ENCODE peak calls at places on chromosomes 1 and 21, in seven cellular contexts. One of them, this sample, is unnamed.
A peak's percentile ranks its signal among the peaks of the same experiment; 100 is the strongest.

GRCh38 chr1:235366286-235366685 is 941 bp upstream of the TBCE start:
- DNase-seq in H9: no peak
- DNase-seq in naive thymus-derived CD4-positive, alpha-beta T cell: no peak
- DNase-seq in pancreas: no peak
- DNase-seq in dorsolateral prefrontal cortex: no peak
- DNase-seq in body of pancreas: no peak
- DNase-seq in Karpas-422: no peak
- DNase-seq in this sample: no peak

GRCh38 chr1:13699510-13699909 is 478 bp upstream of the PRDM2 start:
- DNase-seq in H9: peak; percentile 37
- DNase-seq in naive thymus-derived CD4-positive, alpha-beta T cell: no peak
- DNase-seq in pancreas: no peak
- DNase-seq in dorsolateral prefrontal cortex: peak; percentile 4
- DNase-seq in body of pancreas: no peak
- DNase-seq in Karpas-422: no peak
- DNase-seq in this sample: no peak

GRCh38 chr1:225498539-225499135 is 70.8 kb upstream of the LBR start:
- DNase-seq in H9: no peak
- DNase-seq in naive thymus-derived CD4-positive, alpha-beta T cell: no peak
- DNase-seq in pancreas: no peak
- DNase-seq in dorsolateral prefrontal cortex: no peak
- DNase-seq in body of pancreas: no peak
- DNase-seq in Karpas-422: no peak
- DNase-seq in this sample: no peak

GRCh38 chr1:119141020-119141424 is 569 bp upstream of the WARS2 start:
- DNase-seq in H9: peak; percentile 62
- DNase-seq in naive thymus-derived CD4-positive, alpha-beta T cell: no peak
- DNase-seq in pancreas: peak; percentile 6
- DNase-seq in dorsolateral prefrontal cortex: peak; percentile 11
- DNase-seq in body of pancreas: peak; percentile 16
- DNase-seq in Karpas-422: peak; percentile 72
- DNase-seq in this sample: peak; percentile 4

GRCh38 chr1:157574836-157575235 is 22.5 kb upstream of the FCRL5 start:
- DNase-seq in H9: no peak
- DNase-seq in naive thymus-derived CD4-positive, alpha-beta T cell: no peak
- DNase-seq in pancreas: no peak
- DNase-seq in dorsolateral prefrontal cortex: no peak
- DNase-seq in body of pancreas: no peak
- DNase-seq in Karpas-422: no peak
- DNase-seq in this sample: no peak

GRCh38 chr1:205961970-205962820 is 18.9 kb upstream of the SLC26A9 start:
- DNase-seq in H9: no peak
- DNase-seq in naive thymus-derived CD4-positive, alpha-beta T cell: no peak
- DNase-seq in pancreas: no peak
- DNase-seq in dorsolateral prefrontal cortex: no peak
- DNase-seq in body of pancreas: peak; percentile 25
- DNase-seq in Karpas-422: no peak
- DNase-seq in this sample: no peak

GRCh38 chr1:227926896-227927885 is 20.5 kb downstream of the WNT9A start:
- DNase-seq in H9: no peak
- DNase-seq in naive thymus-derived CD4-positive, alpha-beta T cell: no peak
- DNase-seq in pancreas: no peak
- DNase-seq in dorsolateral prefrontal cortex: no peak
- DNase-seq in body of pancreas: no peak
- DNase-seq in Karpas-422: no peak
- DNase-seq in this sample: no peak

GRCh38 chr1:180881806-180882509 is 30.7 kb upstream of the KIAA1614 start:
- DNase-seq in H9: no peak
- DNase-seq in naive thymus-derived CD4-positive, alpha-beta T cell: peak; percentile 19
- DNase-seq in pancreas: no peak
- DNase-seq in dorsolateral prefrontal cortex: no peak
- DNase-seq in body of pancreas: no peak
- DNase-seq in Karpas-422: peak; percentile 75
- DNase-seq in this sample: peak; percentile 34

GRCh38 chr1:7594002-7594713 is 176.9 kb upstream of the VAMP3 start:
- DNase-seq in H9: no peak
- DNase-seq in naive thymus-derived CD4-positive, alpha-beta T cell: no peak
- DNase-seq in pancreas: no peak
- DNase-seq in dorsolateral prefrontal cortex: no peak
- DNase-seq in body of pancreas: no peak
- DNase-seq in Karpas-422: peak; percentile 49
- DNase-seq in this sample: no peak

GRCh38 chr1:186033744-186034345 is 299.7 kb downstream of the HMCN1 start:
- DNase-seq in H9: no peak
- DNase-seq in naive thymus-derived CD4-positive, alpha-beta T cell: no peak
- DNase-seq in pancreas: no peak
- DNase-seq in dorsolateral prefrontal cortex: no peak
- DNase-seq in body of pancreas: no peak
- DNase-seq in Karpas-422: no peak
- DNase-seq in this sample: peak; percentile 77

GRCh38 chr1:173414539-173414938 is 62.6 kb upstream of the PRDX6 start:
- DNase-seq in H9: no peak
- DNase-seq in naive thymus-derived CD4-positive, alpha-beta T cell: no peak
- DNase-seq in pancreas: no peak
- DNase-seq in dorsolateral prefrontal cortex: peak; percentile 15
- DNase-seq in body of pancreas: no peak
- DNase-seq in Karpas-422: no peak
- DNase-seq in this sample: no peak

GRCh38 chr21:37536616-37537278 is 170.2 kb downstream of the DYRK1A start:
- DNase-seq in H9: no peak
- DNase-seq in naive thymus-derived CD4-positive, alpha-beta T cell: no peak
- DNase-seq in pancreas: no peak
- DNase-seq in dorsolateral prefrontal cortex: no peak
- DNase-seq in body of pancreas: no peak
- DNase-seq in Karpas-422: no peak
- DNase-seq in this sample: peak; percentile 16

GRCh38 chr21:29347274-29347681 is 48.6 kb downstream of the BACH1 start:
- DNase-seq in H9: no peak
- DNase-seq in naive thymus-derived CD4-positive, alpha-beta T cell: no peak
- DNase-seq in pancreas: no peak
- DNase-seq in dorsolateral prefrontal cortex: no peak
- DNase-seq in body of pancreas: no peak
- DNase-seq in Karpas-422: no peak
- DNase-seq in this sample: no peak

GRCh38 chr1:212671342-212672031 is 28.2 kb downstream of the BATF3 start:
- DNase-seq in H9: peak; percentile 45
- DNase-seq in naive thymus-derived CD4-positive, alpha-beta T cell: no peak
- DNase-seq in pancreas: no peak
- DNase-seq in dorsolateral prefrontal cortex: peak; percentile 8
- DNase-seq in body of pancreas: no peak
- DNase-seq in Karpas-422: peak; percentile 61
- DNase-seq in this sample: peak; percentile 85

GRCh38 chr1:150574260-150575071 is 4.9 kb downstream of the MCL1 start:
- DNase-seq in H9: no peak
- DNase-seq in naive thymus-derived CD4-positive, alpha-beta T cell: no peak
- DNase-seq in pancreas: no peak
- DNase-seq in dorsolateral prefrontal cortex: no peak
- DNase-seq in body of pancreas: no peak
- DNase-seq in Karpas-422: no peak
- DNase-seq in this sample: no peak

GRCh38 chr1:62333431-62333830 is 14.2 kb upstream of the KANK4 start:
- DNase-seq in H9: no peak
- DNase-seq in naive thymus-derived CD4-positive, alpha-beta T cell: no peak
- DNase-seq in pancreas: no peak
- DNase-seq in dorsolateral prefrontal cortex: no peak
- DNase-seq in body of pancreas: no peak
- DNase-seq in Karpas-422: no peak
- DNase-seq in this sample: no peak

DNA sequence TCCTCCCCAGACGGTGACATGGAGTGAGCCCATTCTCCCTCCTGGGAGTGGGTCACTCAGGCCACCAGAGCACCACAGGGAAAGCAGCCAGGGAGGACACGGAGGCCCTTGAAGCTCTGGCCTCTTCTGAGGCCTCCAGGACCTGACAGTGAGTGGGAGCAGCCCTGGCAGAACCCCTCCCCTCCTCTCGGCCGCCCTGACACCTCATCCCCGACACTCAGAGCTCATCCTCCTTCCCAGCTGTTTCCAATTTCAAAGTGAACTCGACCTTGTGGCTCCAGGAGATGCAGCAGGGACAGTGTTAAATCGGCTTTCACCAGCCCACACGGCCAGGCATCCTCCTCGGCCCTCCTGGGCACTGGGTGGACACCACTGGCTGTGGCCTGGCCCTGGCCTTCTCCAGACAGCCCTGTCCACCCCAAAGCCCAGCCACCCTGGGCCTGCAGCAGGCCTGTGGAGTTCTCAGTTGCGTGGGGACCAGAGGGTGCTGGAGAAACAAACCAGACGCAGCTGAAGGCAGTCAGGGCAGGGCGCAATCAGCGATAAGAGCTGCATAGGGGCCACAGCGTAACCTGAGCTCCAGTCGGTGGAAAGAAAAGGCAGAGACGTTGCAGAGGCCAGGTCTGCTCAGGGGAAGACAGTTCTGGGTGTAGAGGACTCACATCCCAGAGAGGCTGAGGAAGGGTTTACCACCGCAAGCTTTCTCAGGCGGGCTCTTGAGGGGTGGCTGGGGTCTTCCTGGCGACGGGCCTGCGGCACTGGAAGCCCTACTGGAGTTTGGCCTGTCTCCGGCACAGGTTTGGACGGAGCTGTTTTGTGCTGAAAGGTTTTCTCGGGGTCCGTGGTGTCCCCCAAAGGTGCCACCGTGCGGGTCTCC is 27.0 kb downstream of the FTCD start:
- DNase-seq in H9: no peak
- DNase-seq in naive thymus-derived CD4-positive, alpha-beta T cell: no peak
- DNase-seq in pancreas: no peak
- DNase-seq in dorsolateral prefrontal cortex: no peak
- DNase-seq in body of pancreas: no peak
- DNase-seq in Karpas-422: no peak
- DNase-seq in this sample: no peak
- H3K27ac ChIP-seq in H9: no peak overlapping the region
- H3K27ac ChIP-seq in naive thymus-derived CD4-positive, alpha-beta T cell: no peak overlapping the region
- H3K27ac ChIP-seq in pancreas: no peak overlapping the region
- H3K27ac ChIP-seq in dorsolateral prefrontal cortex: no peak overlapping the region
- H3K27ac ChIP-seq in body of pancreas: no peak overlapping the region
- H3K27ac ChIP-seq in Karpas-422: no peak overlapping the region
- H3K27ac ChIP-seq in this sample: no peak overlapping the region

GRCh38 chr21:44983421-44984206 is 43.8 kb downstream of the SLX9 start:
- DNase-seq in H9: no peak
- DNase-seq in naive thymus-derived CD4-positive, alpha-beta T cell: no peak
- DNase-seq in pancreas: no peak
- DNase-seq in dorsolateral prefrontal cortex: no peak
- DNase-seq in body of pancreas: no peak
- DNase-seq in Karpas-422: no peak
- DNase-seq in this sample: no peak
- H3K27ac ChIP-seq in H9: no peak overlapping the region
- H3K27ac ChIP-seq in naive thymus-derived CD4-positive, alpha-beta T cell: no peak overlapping the region
- H3K27ac ChIP-seq in pancreas: no peak overlapping the region
- H3K27ac ChIP-seq in dorsolateral prefrontal cortex: no peak overlapping the region
- H3K27ac ChIP-seq in body of pancreas: no peak overlapping the region
- H3K27ac ChIP-seq in Karpas-422: no peak overlapping the region
- H3K27ac ChIP-seq in this sample: no peak overlapping the region

DNA sequence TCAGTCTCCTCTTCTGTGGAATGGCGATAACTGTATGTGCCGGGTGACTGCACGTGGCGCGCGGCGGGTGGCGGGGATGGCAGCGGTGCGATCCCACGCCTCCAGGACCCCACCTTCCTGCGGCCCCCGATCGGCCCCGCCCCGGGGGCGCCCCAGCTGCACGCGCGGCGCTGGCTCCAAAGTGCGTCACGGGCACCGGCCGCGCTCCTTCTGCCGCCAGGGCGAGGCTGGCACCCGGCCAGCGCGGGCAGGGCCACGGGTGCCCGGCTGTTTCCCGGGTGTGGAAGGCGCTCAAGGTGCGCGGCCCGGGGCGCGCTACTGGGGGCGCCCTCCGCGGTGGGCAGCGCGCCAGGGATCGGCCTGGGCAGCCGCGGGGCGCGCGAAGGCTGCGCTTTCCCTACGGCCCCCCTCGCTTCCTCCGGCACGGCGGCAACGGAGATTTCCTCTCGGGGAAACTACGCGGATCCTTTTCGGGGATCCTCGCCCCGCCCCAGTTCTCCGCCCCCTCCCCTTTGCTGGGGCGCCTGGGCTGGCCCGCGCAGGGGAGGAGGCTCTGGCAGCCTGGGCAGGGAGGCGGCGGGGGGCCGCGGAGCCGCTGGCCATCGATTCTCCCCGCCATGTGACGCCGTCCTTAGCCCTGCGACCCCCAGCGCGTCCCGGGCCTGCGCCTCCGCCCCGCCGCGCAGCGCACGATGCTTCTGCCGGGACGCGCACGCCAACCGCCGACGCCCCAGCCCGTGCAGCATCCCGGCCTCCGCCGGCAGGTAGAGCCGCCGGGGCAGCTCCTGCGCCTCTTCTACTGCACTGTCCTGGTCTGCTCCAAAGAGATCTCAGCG is at the start of gene EVA1C:
- DNase-seq in H9: peak; percentile 69
- DNase-seq in naive thymus-derived CD4-positive, alpha-beta T cell: peak; percentile 68
- DNase-seq in pancreas: peak; percentile 60
- DNase-seq in dorsolateral prefrontal cortex: peak; percentile 60
- DNase-seq in body of pancreas: peak; percentile 73
- DNase-seq in Karpas-422: no peak
- DNase-seq in this sample: no peak
- H3K27ac ChIP-seq in H9: no peak within 1 kb of the TSS
- H3K27ac ChIP-seq in naive thymus-derived CD4-positive, alpha-beta T cell: peak within 1 kb of the TSS; percentile 85
- H3K27ac ChIP-seq in pancreas: peak within 1 kb of the TSS; percentile 94
- H3K27ac ChIP-seq in dorsolateral prefrontal cortex: peak within 1 kb of the TSS; percentile 100
- H3K27ac ChIP-seq in body of pancreas: peak within 1 kb of the TSS; percentile 94
- H3K27ac ChIP-seq in Karpas-422: no peak within 1 kb of the TSS
- H3K27ac ChIP-seq in this sample: peak within 1 kb of the TSS; percentile 84

GRCh38 chr1:178632619-178633018 is 92.4 kb upstream of the RALGPS2 start:
- DNase-seq in H9: no peak
- DNase-seq in naive thymus-derived CD4-positive, alpha-beta T cell: no peak
- DNase-seq in pancreas: no peak
- DNase-seq in dorsolateral prefrontal cortex: no peak
- DNase-seq in body of pancreas: no peak
- DNase-seq in Karpas-422: no peak
- DNase-seq in this sample: peak; percentile 76

GRCh38 chr1:178629549-178630154 is 95.4 kb upstream of the RALGPS2 start:
- DNase-seq in H9: no peak
- DNase-seq in naive thymus-derived CD4-positive, alpha-beta T cell: no peak
- DNase-seq in pancreas: no peak
- DNase-seq in dorsolateral prefrontal cortex: no peak
- DNase-seq in body of pancreas: no peak
- DNase-seq in Karpas-422: no peak
- DNase-seq in this sample: no peak

GRCh38 chr1:178630418-178630817 is 94.6 kb upstream of the RALGPS2 start:
- DNase-seq in H9: no peak
- DNase-seq in naive thymus-derived CD4-positive, alpha-beta T cell: no peak
- DNase-seq in pancreas: no peak
- DNase-seq in dorsolateral prefrontal cortex: no peak
- DNase-seq in body of pancreas: no peak
- DNase-seq in Karpas-422: no peak
- DNase-seq in this sample: no peak

GRCh38 chr1:178634445-178634844 is 90.6 kb upstream of the RALGPS2 start:
- DNase-seq in H9: no peak
- DNase-seq in naive thymus-derived CD4-positive, alpha-beta T cell: no peak
- DNase-seq in pancreas: no peak
- DNase-seq in dorsolateral prefrontal cortex: no peak
- DNase-seq in body of pancreas: no peak
- DNase-seq in Karpas-422: no peak
- DNase-seq in this sample: peak; percentile 19

DNA sequence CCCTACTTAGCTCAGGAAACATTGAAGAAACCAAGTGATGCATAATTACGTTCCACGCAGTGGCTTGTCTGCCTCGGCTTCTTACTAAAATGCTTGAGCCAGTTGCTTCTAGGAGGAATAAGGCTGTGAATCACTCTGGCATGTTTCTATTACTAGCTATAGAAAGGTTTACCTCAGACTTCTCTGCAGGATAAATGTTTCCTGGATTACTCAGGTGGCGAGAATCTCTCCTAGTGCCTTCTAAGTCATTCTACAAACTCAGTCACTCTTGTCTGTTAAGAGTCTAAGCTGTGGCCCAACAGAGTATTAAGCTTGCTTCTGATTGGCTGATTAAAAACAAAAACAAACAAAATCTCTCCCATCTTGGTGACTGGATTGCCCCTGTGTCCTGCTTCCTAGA is 92.0 kb upstream of the RALGPS2 start:
- DNase-seq in H9: no peak
- DNase-seq in naive thymus-derived CD4-positive, alpha-beta T cell: no peak
- DNase-seq in pancreas: no peak
- DNase-seq in dorsolateral prefrontal cortex: no peak
- DNase-seq in body of pancreas: no peak
- DNase-seq in Karpas-422: no peak
- DNase-seq in this sample: peak; percentile 93
- H3K27ac ChIP-seq in H9: no peak overlapping the region
- H3K27ac ChIP-seq in naive thymus-derived CD4-positive, alpha-beta T cell: no peak overlapping the region
- H3K27ac ChIP-seq in pancreas: no peak overlapping the region
- H3K27ac ChIP-seq in dorsolateral prefrontal cortex: no peak overlapping the region
- H3K27ac ChIP-seq in body of pancreas: no peak overlapping the region
- H3K27ac ChIP-seq in Karpas-422: peak overlapping the region; percentile 10
- H3K27ac ChIP-seq in this sample: peak overlapping the region; percentile 83